ENCODE peak calls at places on chromosome 13, in four cellular contexts. Y is IMR-90, V is GM12878, J is K562. L is an unnamed sample.

GRCh38 chr13:106963151-106963550 is 395.2 kb upstream of the ARGLU1 start:
- DNase-seq in J (no peak), Y (no peak), V (no peak), L (no peak)

GRCh38 chr13:39012608-39013007 is 22.0 kb upstream of the STOML3 start:
- DNase-seq in J (peak), Y (no peak), V (no peak), L (no peak)

GRCh38 chr13:105165449-105166125 is 1369.9 kb downstream of the EFNB2 start:
- DNase-seq in Y (no peak), V (peak), J (no peak), L (no peak)

GRCh38 chr13:30526612-30527217 is 61.0 kb upstream of the HMGB1 start:
- DNase-seq in J (no peak), Y (peak), V (no peak), L (no peak)

GRCh38 chr13:106851251-106851650 is 283.3 kb upstream of the ARGLU1 start:
- DNase-seq in J (no peak), Y (peak), V (no peak), L (no peak)

GRCh38 chr13:95099541-95099940 is 201.7 kb downstream of the ABCC4 start:
- DNase-seq in Y (peak), V (no peak), J (no peak), L (peak)

GRCh38 chr13:24339937-24340607 is 30.7 kb downstream of the C1QTNF9 start:
- DNase-seq in J (no peak), Y (no peak), V (no peak), L (no peak)

GRCh38 chr13:42875448-42876269 is 94.3 kb downstream of the FAM216B start:
- DNase-seq in J (no peak), Y (peak), V (no peak), L (no peak)

GRCh38 chr13:25171517-25172302 is at the start of gene AMER2:
- DNase-seq in J (no peak), V (no peak), Y (no peak), L (no peak)

GRCh38 chr13:98143157-98143553 is 261 bp downstream of the FARP1 start:
- DNase-seq in J (no peak), Y (no peak), V (no peak), L (peak)

GRCh38 chr13:83890358-83890757 is 8.1 kb upstream of the SLITRK1 start:
- DNase-seq in J (no peak), Y (no peak), V (no peak), L (no peak)

GRCh38 chr13:83895994-83896580 is 13.8 kb upstream of the SLITRK1 start:
- DNase-seq in J (no peak), Y (peak), V (no peak), L (no peak)
- TF ChIP-seq ELK1 in J (no peak), Y (no peak), V (no peak), L (no peak)

DNA sequence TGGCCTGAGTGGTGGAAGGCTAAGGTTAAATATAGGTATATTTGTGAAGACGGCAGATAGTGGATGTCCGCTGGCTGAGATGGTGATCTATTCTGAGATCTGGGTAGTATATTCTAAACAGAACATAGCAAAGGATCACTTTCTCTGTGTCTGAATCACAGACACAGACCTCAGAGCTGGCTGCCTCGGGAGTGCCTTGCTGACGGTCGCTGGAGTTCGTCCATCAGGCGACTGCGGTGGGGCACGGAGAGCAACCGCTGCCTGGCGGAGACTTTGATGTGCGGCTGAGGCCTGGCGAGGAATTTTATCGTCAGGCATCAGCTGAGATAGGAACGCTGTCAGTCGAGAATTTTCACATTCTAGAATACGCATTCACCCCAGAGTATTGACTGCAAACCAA is 42.9 kb upstream of the DCUN1D2 start:
- DNase-seq in J (no peak), V (no peak), Y (peak), L (no peak)
- TF ChIP-seq RFX5 in J (no peak), V (no peak), Y (no peak), L (no peak)

DNA sequence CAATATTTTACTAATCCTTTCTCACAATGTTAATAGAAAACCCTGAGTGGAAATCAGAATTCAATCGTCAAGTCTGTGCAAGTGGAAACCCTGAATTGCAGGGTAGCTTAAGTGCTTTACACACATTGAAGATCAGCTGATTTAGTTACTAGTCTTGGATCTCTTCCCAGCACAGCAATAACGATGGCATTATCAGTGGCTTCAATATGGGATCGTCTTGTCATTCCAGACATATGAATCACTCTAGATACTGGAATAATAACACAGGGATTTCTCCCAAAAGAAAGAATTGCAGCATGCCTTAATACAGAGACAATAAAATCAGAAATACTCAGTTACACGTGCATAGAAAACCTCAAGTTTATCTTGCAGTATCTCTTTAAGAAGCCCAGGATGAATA is 12.6 kb upstream of the METTL21C start:
- DNase-seq in Y (peak), J (no peak), V (no peak), L (peak)
- TF ChIP-seq ELK1 in Y (no peak), J (no peak), V (no peak), L (no peak)

GRCh38 chr13:113978741-113979481 is 5.0 kb upstream of the C13orf46 start:
- DNase-seq in J (no peak), V (no peak), Y (no peak), L (no peak)

GRCh38 chr13:113977976-113978375 is 4.1 kb upstream of the C13orf46 start:
- DNase-seq in Y (no peak), J (no peak), V (no peak), L (no peak)

GRCh38 chr13:113975416-113975815 is 1.5 kb upstream of the C13orf46 start:
- DNase-seq in Y (no peak), J (no peak), V (no peak), L (no peak)

GRCh38 chr13:113974304-113975281 is 717 bp upstream of the C13orf46 start:
- DNase-seq in V (no peak), J (no peak), Y (no peak), L (no peak)

DNA sequence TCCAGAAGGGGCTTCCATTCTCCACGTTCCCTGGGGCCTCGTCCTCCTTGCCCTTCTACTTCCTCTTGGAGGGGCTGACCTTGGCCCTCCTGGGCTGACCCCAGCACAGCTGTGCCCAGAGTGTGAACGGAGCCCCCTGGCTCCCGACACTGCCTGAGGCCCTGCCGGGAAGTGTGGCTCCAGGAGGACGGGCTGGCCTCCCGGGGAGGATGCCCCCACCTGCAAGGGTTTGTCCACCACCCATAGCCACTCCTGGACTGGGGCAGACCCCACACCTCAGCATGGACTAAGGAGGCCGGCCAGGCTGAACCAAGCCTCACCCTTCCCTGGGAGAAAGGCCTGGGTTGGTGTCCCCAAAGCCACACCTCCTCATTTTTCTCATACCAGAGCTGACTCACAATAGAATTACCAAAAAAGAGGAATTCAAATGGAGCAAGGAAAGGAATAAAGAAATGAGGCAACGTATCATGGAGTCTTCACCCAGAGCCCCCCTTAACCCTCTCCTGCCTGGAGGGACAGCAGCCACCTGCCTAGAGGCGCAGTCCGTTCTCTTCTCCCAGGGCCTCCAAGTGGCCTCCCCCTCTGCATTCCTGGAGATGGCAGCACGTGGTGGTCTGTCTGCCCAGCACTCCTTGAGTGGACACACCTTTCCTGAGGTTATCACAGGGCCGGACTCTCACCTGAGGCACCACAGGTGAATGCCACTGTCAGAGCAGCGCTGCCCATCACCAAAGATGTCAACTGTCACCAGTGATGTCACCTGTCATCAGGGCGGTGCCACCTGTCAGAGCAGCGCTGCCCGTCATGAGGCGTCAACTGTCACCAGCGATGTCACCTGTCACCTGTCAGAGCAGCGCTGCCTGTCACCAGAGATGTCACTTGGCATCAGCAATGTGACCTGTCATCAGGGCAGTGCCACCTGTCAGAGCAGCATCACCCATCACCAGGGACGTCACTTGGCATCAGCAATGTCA is 3.1 kb upstream of the C13orf46 start:
- DNase-seq in Y (peak), V (no peak), J (no peak), L (peak)
- TF ChIP-seq RFX5 in Y (no peak), V (no peak), J (no peak), L (no peak)

GRCh38 chr13:20174656-20175405 is 14.0 kb upstream of the GJA3 start:
- DNase-seq in Y (peak), J (peak), V (peak), L (peak)
- TF ChIP-seq ELK1 in Y (no peak), J (no peak), V (no peak), L (no peak)

GRCh38 chr13:111857336-111857735 is 209.6 kb upstream of the SOX1 start:
- DNase-seq in J (no peak), Y (no peak), V (no peak), L (no peak)
- TF ChIP-seq RFX5 in J (no peak), Y (no peak), V (no peak), L (no peak)

DNA sequence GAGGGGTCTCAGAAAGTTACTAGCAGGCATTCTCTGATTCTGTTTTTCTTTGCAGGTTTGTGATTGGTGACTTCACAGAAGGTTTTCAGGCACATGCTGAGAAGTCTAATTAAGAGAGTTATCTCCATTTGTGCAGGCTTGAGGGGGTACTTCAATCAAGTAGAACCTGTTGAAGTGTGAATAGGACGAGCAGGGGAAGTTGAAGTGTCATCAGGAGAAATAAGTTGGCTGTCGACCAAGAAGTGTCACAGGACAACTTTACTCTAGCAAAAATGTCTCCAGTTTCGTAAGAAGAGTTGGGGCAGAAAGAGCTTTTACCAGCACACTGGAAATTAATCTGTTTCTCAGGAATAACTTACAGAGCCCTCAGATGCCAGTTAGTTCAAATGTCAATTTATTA is 576.5 kb upstream of the SLITRK5 start:
- DNase-seq in Y (no peak), J (no peak), V (no peak), L (no peak)
- TF ChIP-seq ELK1 in Y (no peak), J (no peak), V (no peak), L (no peak)

GRCh38 chr13:80862466-80862865 is 521.5 kb upstream of the SPRY2 start:
- DNase-seq in J (no peak), V (no peak), Y (no peak), L (no peak)
- TF ChIP-seq RFX5 in J (no peak), V (no peak), Y (no peak), L (no peak)

L was measured in A549.